ENCODE peak calls at places on chromosomes 1 and 21, in seven cellular contexts. N, G, T, D, R, A and S are unnamed samples.

GRCh38 chr1:211352985-211353515 is 26.4 kb downstream of the TRAF5 start:
- DNase-seq in N (no peak), G (no peak), T (no peak), D (peak), R (peak), A (peak), S (no peak)

GRCh38 chr1:83769594-83770321 is 229.2 kb downstream of the TTLL7 start:
- DNase-seq in N (no peak), G (no peak), T (no peak), D (no peak), R (no peak), A (no peak), S (no peak)

GRCh38 chr1:190067592-190067991 is 410.1 kb downstream of the BRINP3 start:
- DNase-seq in N (no peak), G (no peak), T (no peak), D (peak), R (peak), A (no peak), S (peak)

GRCh38 chr1:58497499-58497898 is 49.0 kb downstream of the OMA1 start:
- DNase-seq in N (no peak), G (no peak), T (no peak), D (no peak), R (no peak), A (no peak), S (no peak)

GRCh38 chr1:248872752-248873408 is 14.0 kb upstream of the ZNF692 start:
- DNase-seq in N (no peak), G (peak), T (peak), D (peak), R (peak), A (peak), S (peak)

GRCh38 chr1:207565546-207566468 is 69.8 kb downstream of the CR1 start:
- DNase-seq in N (no peak), G (peak), T (no peak), D (peak), R (peak), A (no peak), S (no peak)

GRCh38 chr1:18134324-18135046 is 26.9 kb downstream of the IGSF21 start:
- DNase-seq in N (no peak), G (no peak), T (no peak), D (no peak), R (no peak), A (no peak), S (no peak)

GRCh38 chr1:192140382-192140781 is 17.9 kb upstream of the RGS18 start:
- DNase-seq in N (no peak), G (no peak), T (no peak), D (no peak), R (no peak), A (no peak), S (no peak)

GRCh38 chr1:229685149-229685548 is 59.1 kb downstream of the URB2 start:
- DNase-seq in N (no peak), G (no peak), T (no peak), D (no peak), R (no peak), A (no peak), S (no peak)

GRCh38 chr1:234069760-234070159 is 165.3 kb downstream of the SLC35F3 start:
- DNase-seq in N (no peak), G (no peak), T (no peak), D (no peak), R (peak), A (no peak), S (no peak)

GRCh38 chr1:171083222-171083621 is 7.5 kb upstream of the FMO3 start:
- DNase-seq in N (no peak), G (no peak), T (no peak), D (no peak), R (no peak), A (no peak), S (no peak)

GRCh38 chr1:117013310-117013850 is 11.8 kb downstream of the CD101 start:
- DNase-seq in N (no peak), G (no peak), T (no peak), D (no peak), R (peak), A (no peak), S (no peak)

GRCh38 chr21:43644609-43645008 is 14.7 kb downstream of the HSF2BP start:
- DNase-seq in N (no peak), G (peak), T (no peak), D (peak), R (peak), A (no peak), S (no peak)

GRCh38 chr21:39630827-39631226 is 18.1 kb downstream of the B3GALT5 start:
- DNase-seq in N (no peak), G (peak), T (no peak), D (no peak), R (no peak), A (no peak), S (peak)

GRCh38 chr1:88731475-88731874 is 47.4 kb downstream of the PKN2 start:
- DNase-seq in N (peak), G (peak), T (no peak), D (peak), R (no peak), A (no peak), S (peak)

GRCh38 chr1:150995896-150996295 is 10.8 kb downstream of the MINDY1 start:
- DNase-seq in N (no peak), G (peak), T (no peak), D (peak), R (peak), A (no peak), S (no peak)

GRCh38 chr1:6347641-6348487 is 45.7 kb downstream of the ACOT7 start:
- DNase-seq in N (no peak), G (peak), T (no peak), D (peak), R (peak), A (peak), S (no peak)

GRCh38 chr1:26882696-26883095 is 7.4 kb downstream of the GPN2 start:
- DNase-seq in N (no peak), G (no peak), T (no peak), D (no peak), R (no peak), A (no peak), S (no peak)

GRCh38 chr1:58939666-58940370 is 156.0 kb upstream of the JUN start:
- DNase-seq in N (no peak), G (no peak), T (no peak), D (no peak), R (no peak), A (no peak), S (no peak)

GRCh38 chr1:29269356-29269755 is 33.0 kb downstream of the PTPRU start:
- DNase-seq in N (no peak), G (no peak), T (no peak), D (no peak), R (no peak), A (no peak), S (no peak)

GRCh38 chr21:44931137-44931500 is 8.7 kb upstream of the SLX9 start:
- DNase-seq in N (no peak), G (peak), T (no peak), D (peak), R (no peak), A (peak), S (no peak)

GRCh38 chr1:87149166-87150065 is 179.3 kb upstream of the LMO4 start:
- DNase-seq in N (peak), G (peak), T (no peak), D (peak), R (peak), A (no peak), S (no peak)

GRCh38 chr1:214967865-214968575 is 114.5 kb upstream of the KCNK2 start:
- DNase-seq in N (no peak), G (peak), T (no peak), D (peak), R (no peak), A (no peak), S (no peak)

GRCh38 chr1:24020032-24020431 is 39.9 kb upstream of the SRSF10 start:
- DNase-seq in N (no peak), G (peak), T (peak), D (peak), R (no peak), A (no peak), S (no peak)

GRCh38 chr1:47837046-47837830 is 159.9 kb downstream of the TRABD2B start:
- DNase-seq in N (no peak), G (no peak), T (no peak), D (no peak), R (no peak), A (no peak), S (no peak)

GRCh38 chr1:196977278-196977677 is at the start of gene CFHR5:
- DNase-seq in N (no peak), G (no peak), T (no peak), D (no peak), R (no peak), A (no peak), S (no peak)

GRCh38 chr1:51284487-51284954 is 45.8 kb downstream of the TTC39A start:
- DNase-seq in N (no peak), G (no peak), T (peak), D (peak), R (no peak), A (no peak), S (peak)

GRCh38 chr1:228488818-228489674 is 1.9 kb downstream of the RNF187 start:
- DNase-seq in N (no peak), G (no peak), T (no peak), D (no peak), R (no peak), A (no peak), S (no peak)

GRCh38 chr1:3695326-3696217 is 43.3 kb downstream of the TP73 start:
- DNase-seq in N (no peak), G (peak), T (peak), D (peak), R (peak), A (no peak), S (no peak)

GRCh38 chr1:109485001-109485400 is 1.3 kb downstream of the ATXN7L2 start:
- DNase-seq in N (no peak), G (peak), T (no peak), D (no peak), R (no peak), A (no peak), S (no peak)

GRCh38 chr1:184425449-184426277 is 38.8 kb downstream of the C1orf21 start:
- DNase-seq in N (no peak), G (peak), T (no peak), D (no peak), R (no peak), A (no peak), S (no peak)

GRCh38 chr1:232252719-232253118 is 377.2 kb downstream of the SIPA1L2 start:
- DNase-seq in N (no peak), G (no peak), T (no peak), D (no peak), R (no peak), A (no peak), S (no peak)

DNA sequence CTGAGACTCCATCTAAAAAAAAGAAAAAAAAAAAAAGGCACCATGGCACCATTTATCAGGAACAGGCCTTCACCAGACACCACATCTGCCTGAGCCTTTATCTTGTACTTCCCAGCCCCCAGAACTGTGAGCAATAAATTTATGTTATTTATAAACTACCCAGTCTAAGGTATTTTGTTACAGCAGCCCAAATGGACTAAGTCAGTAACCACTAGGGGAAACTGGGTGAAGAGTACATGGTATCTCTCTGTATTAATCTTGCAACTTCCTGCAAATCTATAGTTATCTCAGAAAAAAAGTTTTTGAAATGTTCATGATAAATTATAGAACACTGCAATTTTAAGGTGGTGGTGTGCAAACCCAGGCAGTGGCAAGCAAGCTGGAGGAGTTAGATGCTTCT is 114.3 kb downstream of the LAMC2 start:
- DNase-seq in N (no peak), G (no peak), T (no peak), D (no peak), R (no peak), A (no peak), S (no peak)
- H3K4me3 ChIP-seq in N (no peak), G (no peak), T (no peak), D (no peak), R (no peak), A (no peak), S (no peak)

DNA sequence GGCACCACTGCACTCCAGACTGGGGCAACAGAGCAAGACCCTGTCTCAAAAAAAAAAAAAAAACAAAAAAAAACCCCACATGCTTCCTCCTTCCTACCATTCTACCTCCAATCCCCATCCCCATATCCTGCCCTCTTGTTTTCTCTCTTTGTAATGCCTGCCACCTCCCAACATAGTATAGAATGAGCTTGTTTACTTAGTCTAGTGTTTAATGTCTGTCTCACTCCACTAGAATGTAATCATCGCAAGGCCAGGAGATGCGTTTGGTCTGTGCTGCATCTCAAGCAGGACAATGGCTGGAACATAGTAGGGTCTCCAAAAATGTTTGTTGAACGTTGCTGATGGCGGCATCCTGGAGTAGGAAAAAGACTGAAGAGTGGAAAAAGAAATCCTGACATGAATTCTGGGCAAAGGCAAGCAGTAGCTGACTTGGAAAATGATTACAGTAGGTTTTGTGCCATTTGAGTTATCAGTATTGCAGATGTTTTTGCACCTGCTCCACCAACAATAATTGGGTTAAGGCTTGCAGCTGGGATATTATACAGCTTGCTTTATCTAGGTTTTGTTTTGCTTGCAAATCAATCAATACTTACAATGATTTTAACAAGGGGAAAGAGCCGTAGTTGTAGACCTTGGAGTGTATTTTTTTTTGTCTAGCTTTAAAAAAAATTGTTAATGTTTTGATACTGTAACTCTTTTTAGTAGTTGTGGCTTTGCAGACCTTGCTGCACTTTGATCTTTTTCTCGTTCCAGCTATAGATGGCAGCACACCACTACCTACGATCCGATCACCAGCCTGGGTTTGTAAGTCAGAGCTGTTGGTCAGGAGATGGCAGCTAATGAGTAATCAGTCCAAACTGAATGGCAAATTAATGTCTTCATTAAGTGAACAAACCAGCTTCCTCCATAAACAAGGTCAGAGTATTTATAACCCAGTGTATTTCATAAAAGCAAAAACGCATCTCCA is 62.4 kb downstream of the BACH1 start:
- DNase-seq in N (no peak), G (no peak), T (no peak), D (no peak), R (peak), A (no peak), S (no peak)
- TF ChIP-seq CTCF in N (peak), G (no peak), T (no peak), D (no peak), R (peak), A (no peak), S (peak)

GRCh38 chr1:96559707-96560588 is 161.6 kb upstream of the PTBP2 start:
- DNase-seq in N (peak), G (peak), T (no peak), D (peak), R (peak), A (peak), S (peak)
- H3K4me3 ChIP-seq in N (no peak), G (no peak), T (no peak), D (no peak), R (no peak), A (no peak), S (no peak)

GRCh38 chr1:104636581-104636980 is 886.9 kb downstream of the AMY1C start:
- DNase-seq in N (no peak), G (no peak), T (no peak), D (no peak), R (peak), A (no peak), S (peak)
- TF ChIP-seq CTCF in N (no peak), G (no peak), T (no peak), D (no peak), R (no peak), A (no peak), S (no peak)

GRCh38 chr1:40316595-40317393 is at the start of gene COL9A2:
- DNase-seq in N (no peak), G (no peak), T (no peak), D (peak), R (peak), A (no peak), S (peak)
- H3K4me3 ChIP-seq in N (peak), G (peak), T (peak), D (peak), R (peak), A (peak), S (peak)

DNA sequence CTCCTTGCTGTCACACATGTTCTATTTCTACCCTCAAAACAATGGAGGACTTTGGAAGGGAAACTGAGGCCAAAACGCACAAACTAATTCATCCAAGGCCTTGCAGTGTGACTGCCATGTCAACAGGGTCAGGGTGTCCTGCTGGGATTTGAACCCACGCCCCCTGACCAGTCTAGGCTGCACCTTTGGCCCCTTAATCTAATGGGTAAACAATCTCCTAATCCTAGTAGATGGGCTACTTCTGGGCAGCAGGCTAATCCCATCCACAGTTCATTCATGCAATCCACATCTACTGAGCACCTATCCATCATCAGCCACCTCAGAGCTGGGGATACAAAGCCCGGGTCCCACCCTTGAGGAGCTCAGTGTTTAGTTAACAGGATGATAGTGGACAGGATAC is 17.0 kb upstream of the LEFTY2 start:
- DNase-seq in N (no peak), G (no peak), T (no peak), D (no peak), R (no peak), A (no peak), S (no peak)
- TF ChIP-seq CTCF in N (no peak), G (no peak), T (no peak), D (no peak), R (no peak), A (no peak), S (no peak)